ENCODE peak calls at places on chromosome 22, in five cellular contexts. Q is HCEC 1CT, V is HFFc6, O is mucosa of gallbladder, J is psoas muscle. W is an unnamed sample.

GRCh38 chr22:22684605-22685561 is 40.5 kb downstream of the GGTLC2 start:
- DNase-seq in V (peak), J (no peak), O (peak), Q (peak), W (no peak)

GRCh38 chr22:29330753-29331152 is 15.3 kb upstream of the RASL10A start:
- DNase-seq in V (peak), J (peak), Q (no peak), O (no peak), W (no peak)

GRCh38 chr22:32850591-32851517 is 49.3 kb downstream of the TIMP3 start:
- DNase-seq in O (peak), J (peak), Q (no peak), V (no peak), W (no peak)

GRCh38 chr22:30649430-30650007 is 13.9 kb downstream of the SLC35E4 start:
- DNase-seq in Q (peak), V (peak), O (peak), J (peak), W (peak)

GRCh38 chr22:28829358-28830181 is 29.2 kb upstream of the XBP1 start:
- DNase-seq in O (peak), Q (peak), J (peak), V (peak), W (peak)

GRCh38 chr22:35986085-35986484 is 42.5 kb downstream of the RBFOX2 start:
- DNase-seq in O (peak), V (no peak), J (no peak), Q (peak), W (no peak)

GRCh38 chr22:47318041-47318737 is 555.7 kb downstream of the TBC1D22A start:
- DNase-seq in O (no peak), J (no peak), Q (no peak), V (no peak), W (no peak)

GRCh38 chr22:27267145-27267544 is 534.4 kb downstream of the MN1 start:
- DNase-seq in Q (no peak), J (no peak), V (no peak), O (no peak), W (no peak)

GRCh38 chr22:28909375-28909774 is 26.0 kb downstream of the ZNRF3 start:
- DNase-seq in J (no peak), V (no peak), Q (no peak), O (no peak), W (peak)

GRCh38 chr22:24401824-24402434 is 25.5 kb upstream of the ADORA2A start:
- DNase-seq in O (no peak), Q (no peak), V (no peak), J (no peak), W (no peak)

GRCh38 chr22:23562186-23562585 is 17.9 kb downstream of the IGLL1 start:
- DNase-seq in O (no peak), J (no peak), Q (no peak), V (no peak), W (no peak)

GRCh38 chr22:23122992-23123803 is 18.6 kb downstream of the RSPH14 start:
- DNase-seq in O (no peak), V (no peak), Q (no peak), J (peak), W (no peak)

GRCh38 chr22:39995346-39996252 is 845 bp downstream of the FAM83F start:
- DNase-seq in J (no peak), O (no peak), Q (no peak), V (no peak), W (no peak)

GRCh38 chr22:26367402-26368245 is 61.4 kb upstream of the ASPHD2 start:
- DNase-seq in O (peak), J (no peak), Q (peak), V (peak), W (peak)

GRCh38 chr22:24878969-24879368 is 67.5 kb downstream of the LHFPL7 start:
- DNase-seq in O (no peak), J (no peak), Q (no peak), V (no peak), W (no peak)

GRCh38 chr22:24981066-24981465 is 28.6 kb downstream of the KIAA1671 start:
- DNase-seq in Q (no peak), O (no peak), V (no peak), J (no peak), W (no peak)

W was measured in activated T-helper 9 cell treated with anti-CD3 and anti-CD28 coated beads, Interleukin-2, amount 50 U/mL, for 16 hours.